ENCODE peak calls at places on chromosome 1, in seven cellular contexts. One of them, this sample, is unnamed.

GRCh38 chr1:98314591-98314990 is 346.9 kb upstream of the SNX7 start:
- DNase-seq in psoas muscle: no peak
- DNase-seq in stimulated activated effector memory CD8-positive, alpha-beta T cell treated with anti-CD3 and anti-CD28 coated beads, Interleukin-12 subunit alpha, Interleukin-12 subunit beta, amount 100 ng/mL, for 72 hours: no peak
- DNase-seq in left cardiac atrium: no peak
- DNase-seq in stimulated activated CD4-positive, alpha-beta T cell treated with anti-CD3 and anti-CD28 coated beads, Interleukin-12 subunit alpha, Interleukin-12 subunit beta, amount 100 ng/mL, for 4 hours: no peak
- DNase-seq in transverse colon: no peak
- DNase-seq in epithelial cell of esophagus: no peak
- DNase-seq in this sample: no peak

GRCh38 chr1:3017440-3018050 is 3.7 kb upstream of the ACTRT2 start:
- DNase-seq in psoas muscle: no peak
- DNase-seq in stimulated activated effector memory CD8-positive, alpha-beta T cell treated with anti-CD3 and anti-CD28 coated beads, Interleukin-12 subunit alpha, Interleukin-12 subunit beta, amount 100 ng/mL, for 72 hours: no peak
- DNase-seq in left cardiac atrium: no peak
- DNase-seq in stimulated activated CD4-positive, alpha-beta T cell treated with anti-CD3 and anti-CD28 coated beads, Interleukin-12 subunit alpha, Interleukin-12 subunit beta, amount 100 ng/mL, for 4 hours: no peak
- DNase-seq in transverse colon: peak; percentile 4
- DNase-seq in epithelial cell of esophagus: no peak
- DNase-seq in this sample: peak; percentile 50

GRCh38 chr1:4510276-4510691 is 144.1 kb upstream of the AJAP1 start:
- DNase-seq in psoas muscle: no peak
- DNase-seq in stimulated activated effector memory CD8-positive, alpha-beta T cell treated with anti-CD3 and anti-CD28 coated beads, Interleukin-12 subunit alpha, Interleukin-12 subunit beta, amount 100 ng/mL, for 72 hours: no peak
- DNase-seq in left cardiac atrium: peak; percentile 32
- DNase-seq in stimulated activated CD4-positive, alpha-beta T cell treated with anti-CD3 and anti-CD28 coated beads, Interleukin-12 subunit alpha, Interleukin-12 subunit beta, amount 100 ng/mL, for 4 hours: no peak
- DNase-seq in transverse colon: no peak
- DNase-seq in epithelial cell of esophagus: no peak
- DNase-seq in this sample: no peak

GRCh38 chr1:55747285-55747890 is 532.2 kb upstream of the USP24 start:
- DNase-seq in psoas muscle: no peak
- DNase-seq in stimulated activated effector memory CD8-positive, alpha-beta T cell treated with anti-CD3 and anti-CD28 coated beads, Interleukin-12 subunit alpha, Interleukin-12 subunit beta, amount 100 ng/mL, for 72 hours: no peak
- DNase-seq in left cardiac atrium: no peak
- DNase-seq in stimulated activated CD4-positive, alpha-beta T cell treated with anti-CD3 and anti-CD28 coated beads, Interleukin-12 subunit alpha, Interleukin-12 subunit beta, amount 100 ng/mL, for 4 hours: no peak
- DNase-seq in transverse colon: no peak
- DNase-seq in epithelial cell of esophagus: no peak
- DNase-seq in this sample: peak; percentile 47

GRCh38 chr1:80656628-80657019 is 1144.1 kb upstream of the ADGRL2 start:
- DNase-seq in psoas muscle: no peak
- DNase-seq in stimulated activated effector memory CD8-positive, alpha-beta T cell treated with anti-CD3 and anti-CD28 coated beads, Interleukin-12 subunit alpha, Interleukin-12 subunit beta, amount 100 ng/mL, for 72 hours: no peak
- DNase-seq in left cardiac atrium: no peak
- DNase-seq in stimulated activated CD4-positive, alpha-beta T cell treated with anti-CD3 and anti-CD28 coated beads, Interleukin-12 subunit alpha, Interleukin-12 subunit beta, amount 100 ng/mL, for 4 hours: no peak
- DNase-seq in transverse colon: no peak
- DNase-seq in epithelial cell of esophagus: peak; percentile 78
- DNase-seq in this sample: no peak

GRCh38 chr1:219990782-219991510 is 55.4 kb downstream of the EPRS1 start:
- DNase-seq in psoas muscle: no peak
- DNase-seq in stimulated activated effector memory CD8-positive, alpha-beta T cell treated with anti-CD3 and anti-CD28 coated beads, Interleukin-12 subunit alpha, Interleukin-12 subunit beta, amount 100 ng/mL, for 72 hours: no peak
- DNase-seq in left cardiac atrium: no peak
- DNase-seq in stimulated activated CD4-positive, alpha-beta T cell treated with anti-CD3 and anti-CD28 coated beads, Interleukin-12 subunit alpha, Interleukin-12 subunit beta, amount 100 ng/mL, for 4 hours: no peak
- DNase-seq in transverse colon: no peak
- DNase-seq in epithelial cell of esophagus: peak; percentile 33
- DNase-seq in this sample: no peak

GRCh38 chr1:198187973-198188588 is 31.3 kb downstream of the NEK7 start:
- DNase-seq in psoas muscle: no peak
- DNase-seq in stimulated activated effector memory CD8-positive, alpha-beta T cell treated with anti-CD3 and anti-CD28 coated beads, Interleukin-12 subunit alpha, Interleukin-12 subunit beta, amount 100 ng/mL, for 72 hours: no peak
- DNase-seq in left cardiac atrium: no peak
- DNase-seq in stimulated activated CD4-positive, alpha-beta T cell treated with anti-CD3 and anti-CD28 coated beads, Interleukin-12 subunit alpha, Interleukin-12 subunit beta, amount 100 ng/mL, for 4 hours: no peak
- DNase-seq in transverse colon: no peak
- DNase-seq in epithelial cell of esophagus: no peak
- DNase-seq in this sample: no peak

GRCh38 chr1:34055828-34056227 is 109.2 kb downstream of the CSMD2 start:
- DNase-seq in psoas muscle: no peak
- DNase-seq in stimulated activated effector memory CD8-positive, alpha-beta T cell treated with anti-CD3 and anti-CD28 coated beads, Interleukin-12 subunit alpha, Interleukin-12 subunit beta, amount 100 ng/mL, for 72 hours: no peak
- DNase-seq in left cardiac atrium: no peak
- DNase-seq in stimulated activated CD4-positive, alpha-beta T cell treated with anti-CD3 and anti-CD28 coated beads, Interleukin-12 subunit alpha, Interleukin-12 subunit beta, amount 100 ng/mL, for 4 hours: no peak
- DNase-seq in transverse colon: no peak
- DNase-seq in epithelial cell of esophagus: no peak
- DNase-seq in this sample: no peak

GRCh38 chr1:232149302-232150201 is 480.4 kb downstream of the SIPA1L2 start:
- DNase-seq in psoas muscle: no peak
- DNase-seq in stimulated activated effector memory CD8-positive, alpha-beta T cell treated with anti-CD3 and anti-CD28 coated beads, Interleukin-12 subunit alpha, Interleukin-12 subunit beta, amount 100 ng/mL, for 72 hours: no peak
- DNase-seq in left cardiac atrium: no peak
- DNase-seq in stimulated activated CD4-positive, alpha-beta T cell treated with anti-CD3 and anti-CD28 coated beads, Interleukin-12 subunit alpha, Interleukin-12 subunit beta, amount 100 ng/mL, for 4 hours: no peak
- DNase-seq in transverse colon: no peak
- DNase-seq in epithelial cell of esophagus: peak; percentile 80
- DNase-seq in this sample: no peak

GRCh38 chr1:67135354-67135753 is 584 bp upstream of the C1orf141 start:
- DNase-seq in psoas muscle: no peak
- DNase-seq in stimulated activated effector memory CD8-positive, alpha-beta T cell treated with anti-CD3 and anti-CD28 coated beads, Interleukin-12 subunit alpha, Interleukin-12 subunit beta, amount 100 ng/mL, for 72 hours: no peak
- DNase-seq in left cardiac atrium: no peak
- DNase-seq in stimulated activated CD4-positive, alpha-beta T cell treated with anti-CD3 and anti-CD28 coated beads, Interleukin-12 subunit alpha, Interleukin-12 subunit beta, amount 100 ng/mL, for 4 hours: no peak
- DNase-seq in transverse colon: no peak
- DNase-seq in epithelial cell of esophagus: peak; percentile 53
- DNase-seq in this sample: no peak